ENCODE peak calls at places on chromosomes 13 and 19, in five cellular contexts. G is CD8-positive, alpha-beta memory T cell; P is endothelial cell of umbilical vein; C is breast epithelium; N is upper lobe of right lung. M is an unnamed sample. For H3K4me1, the result is how much of the 10 kb centered on the place peaks cover.

GRCh38 chr13:106558527-106558926 is 9.4 kb downstream of the ARGLU1 start:
- DNase-seq in N (no peak), C (no peak), G (no peak), P (no peak), M (no peak)

GRCh38 chr13:35164324-35164932 is 222.4 kb downstream of the NBEA start:
- DNase-seq in P (peak), N (no peak), C (no peak), G (no peak), M (no peak)

GRCh38 chr19:54792814-54793213 is 10.6 kb upstream of the KIR2DL4 start:
- DNase-seq in P (no peak), G (no peak), C (no peak), N (no peak), M (no peak)

GRCh38 chr13:114260818-114261217 is 20.6 kb upstream of the UPF3A start:
- DNase-seq in P (no peak), N (no peak), G (no peak), C (no peak), M (no peak)

GRCh38 chr13:112831801-112832200 is 137.2 kb upstream of the MCF2L start:
- DNase-seq in G (no peak), C (no peak), P (no peak), N (no peak), M (no peak)

GRCh38 chr13:29465741-29466293 is 129.7 kb downstream of the SLC7A1 start:
- DNase-seq in G (no peak), P (no peak), N (no peak), C (no peak), M (no peak)

GRCh38 chr19:48501446-48501960 is 10.1 kb downstream of the LMTK3 start:
- DNase-seq in P (no peak), N (peak), G (peak), C (no peak), M (peak)

GRCh38 chr19:34120846-34121639 is 51.3 kb upstream of the LSM14A start:
- DNase-seq in P (peak), N (no peak), G (peak), C (no peak), M (no peak)

GRCh38 chr19:27966390-27966816 is 1246.5 kb downstream of the UQCRFS1 start:
- DNase-seq in G (no peak), N (no peak), P (no peak), C (no peak), M (no peak)

GRCh38 chr13:26050568-26051230 is 1.1 kb downstream of the SHISA2 start:
- DNase-seq in N (peak), C (no peak), P (peak), G (no peak), M (no peak)

GRCh38 chr19:54420383-54421168 is 5.3 kb downstream of the TTYH1 start:
- DNase-seq in N (no peak), G (no peak), P (no peak), C (no peak), M (no peak)

GRCh38 chr19:1238373-1239303 is 833 bp upstream of the CBARP start:
- DNase-seq in N (peak), G (no peak), P (no peak), C (no peak), M (no peak)

GRCh38 chr19:1239796-1240737 is 1.5 kb upstream of the ATP5F1D start:
- DNase-seq in G (peak), C (peak), N (peak), P (peak), M (no peak)

GRCh38 chr19:1239420-1239795 is 1.6 kb upstream of the CBARP start:
- DNase-seq in P (no peak), G (no peak), C (no peak), N (no peak), M (no peak)

GRCh38 chr19:1241417-1242095 is at the start of gene ATP5F1D:
- DNase-seq in C (peak), P (peak), G (peak), N (peak), M (no peak)

GRCh38 chr19:1240925-1241324 is 626 bp upstream of the ATP5F1D start:
- DNase-seq in P (no peak), N (no peak), G (no peak), C (no peak), M (no peak)
- H3K4me1 ChIP-seq in P (under half), N (half or more), G (half or more), C (under half), M (under half)

GRCh38 chr19:795691-796581 is 1.3 kb upstream of the PTBP1 start:
- DNase-seq in C (no peak), N (no peak), P (no peak), G (no peak), M (no peak)
- H3K4me3 ChIP-seq in C (peak), N (peak), P (peak), G (peak), M (no peak)

GRCh38 chr19:2634228-2634951 is 68.1 kb downstream of the GNG7 start:
- DNase-seq in P (no peak), N (peak), G (no peak), C (no peak), M (no peak)
- H3K27ac ChIP-seq in P (no peak), N (peak), G (no peak), C (no peak), M (no peak)

DNA sequence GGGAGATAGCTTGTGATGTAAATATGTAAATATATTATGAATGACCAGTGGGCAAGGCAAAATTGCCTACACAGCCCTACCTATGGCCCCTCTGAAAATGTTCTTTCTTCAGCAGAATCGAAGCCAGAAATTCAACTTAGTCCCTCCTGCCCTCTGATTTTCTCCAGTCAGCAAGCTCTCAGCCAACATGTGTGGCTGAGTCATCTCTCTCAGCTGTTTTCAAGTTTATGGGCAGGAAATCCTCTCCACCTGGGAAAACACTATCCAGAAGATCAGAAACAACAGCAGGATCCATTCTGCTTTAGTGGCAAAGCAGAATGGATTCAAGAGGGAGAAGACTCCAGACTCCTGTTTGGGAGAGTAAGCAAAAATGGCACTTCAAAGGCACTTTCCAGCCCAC is 8.9 kb upstream of the ZNF527 start:
- DNase-seq in N (no peak), C (no peak), P (peak), G (no peak), M (no peak)
- H3K4me1 ChIP-seq in N (under half), C (under half), P (under half), G (under half), M (under half)

DNA sequence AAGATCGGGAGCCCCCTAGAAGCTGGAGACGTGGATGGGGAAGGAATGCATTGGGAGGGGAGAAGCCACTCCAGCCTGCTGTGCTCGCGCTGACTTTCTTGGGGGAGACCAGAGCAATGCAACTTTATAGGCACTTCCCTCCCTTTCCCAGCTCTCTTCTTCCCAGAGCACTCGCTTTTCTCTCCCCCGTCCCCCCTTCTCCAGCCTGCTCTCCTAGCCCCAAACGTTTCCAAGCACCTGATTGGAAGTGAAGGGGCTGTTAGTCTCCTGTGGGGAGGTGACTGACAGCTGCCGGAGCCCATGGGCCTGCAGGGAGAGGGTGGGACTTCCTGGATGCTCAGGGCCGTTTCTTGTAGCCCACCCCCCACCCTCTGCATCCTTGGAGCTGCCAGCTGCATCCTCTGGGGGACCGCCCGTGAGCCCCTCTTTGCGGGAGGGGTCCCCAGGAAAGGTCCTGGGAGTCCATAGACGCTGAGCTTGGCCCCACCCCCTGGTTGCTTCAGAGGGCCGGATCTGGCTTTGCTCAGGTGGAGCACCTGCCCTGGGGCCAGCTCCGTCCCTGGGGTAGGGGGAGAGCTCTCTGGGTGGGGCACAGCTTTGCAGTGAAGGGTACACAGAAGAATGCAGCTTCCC is 2.5 kb downstream of the HDGFL2 start:
- DNase-seq in C (no peak), N (no peak), P (peak), G (no peak), M (peak)
- H3K4me3 ChIP-seq in C (peak), N (peak), P (peak), G (no peak), M (peak)

DNA sequence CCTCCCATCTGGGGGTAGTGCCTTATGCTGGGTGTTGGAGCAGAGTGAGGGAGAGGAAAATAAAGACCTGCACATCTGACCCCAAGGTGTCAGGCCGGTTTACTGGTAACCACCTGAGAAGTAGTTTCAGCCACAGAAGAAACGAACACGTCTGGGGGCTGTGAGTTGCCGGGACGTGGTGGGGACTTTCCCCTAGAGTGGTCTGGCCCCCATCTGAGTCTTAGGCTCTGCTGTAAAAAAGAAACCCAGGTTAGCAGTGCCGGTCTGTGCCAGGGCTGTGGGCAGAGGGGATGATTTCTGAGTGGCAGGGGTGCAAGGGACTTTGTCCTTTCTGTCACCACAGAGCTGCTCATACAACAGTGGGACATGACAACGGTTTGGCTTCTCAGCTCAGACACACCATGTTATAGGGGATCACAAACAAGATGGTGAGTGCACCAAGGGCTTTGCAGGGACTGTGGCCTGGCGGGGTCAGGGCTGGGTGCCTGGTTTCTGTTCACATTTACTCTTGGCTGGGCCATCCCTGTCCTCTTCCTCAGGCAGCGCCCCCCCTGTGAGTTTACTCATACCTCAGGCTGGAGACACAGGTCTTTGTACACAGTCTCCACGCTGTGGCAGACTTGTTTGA is 9.0 kb downstream of the GCDH start:
- DNase-seq in C (no peak), N (no peak), G (no peak), P (no peak), M (no peak)
- H3K27ac ChIP-seq in C (no peak), N (no peak), G (no peak), P (no peak), M (no peak)

GRCh38 chr13:32427852-32428580 is at the start of gene N4BP2L1:
- DNase-seq in G (peak), P (peak), N (peak), C (peak), M (no peak)
- H3K4me1 ChIP-seq in G (under half), P (under half), N (under half), C (under half), M (under half)

GRCh38 chr19:3518231-3518630 is 12.1 kb downstream of the FZR1 start:
- DNase-seq in C (no peak), P (no peak), N (no peak), G (no peak), M (no peak)
- H3K4me3 ChIP-seq in C (no peak), P (no peak), N (no peak), G (no peak), M (no peak)